ENCODE peak calls at places on chromosome 11, in ten cellular contexts. Y, U, K, G, M, D, B, O, A and T are unnamed samples.

GRCh38 chr11:64810271-64810890 is at the start of gene MEN1:
- DNase-seq in Y (peak), U (peak), K (peak), G (peak), M (peak), D (peak), B (peak), O (peak), A (peak), T (peak)

GRCh38 chr11:10792385-10793068 is 16.2 kb downstream of the EIF4G2 start:
- DNase-seq in Y (peak), U (peak), K (peak), G (peak), M (peak), D (peak), B (peak), O (peak), A (peak), T (peak)

GRCh38 chr11:30830666-30831065 is 244.5 kb upstream of the MPPED2 start:
- DNase-seq in Y (no peak), U (no peak), K (no peak), G (no peak), M (no peak), D (no peak), B (no peak), O (no peak), A (no peak), T (peak)

GRCh38 chr11:11148104-11148509 is 204.9 kb downstream of the CSNK2A3 start:
- DNase-seq in Y (no peak), U (peak), K (peak), G (peak), M (peak), D (peak), B (no peak), O (no peak), A (peak), T (peak)

GRCh38 chr11:74325649-74326645 is 14.5 kb upstream of the P4HA3 start:
- DNase-seq in Y (no peak), U (peak), K (no peak), G (peak), M (peak), D (peak), B (no peak), O (no peak), A (peak), T (peak)

GRCh38 chr11:71410363-71410966 is 37.7 kb downstream of the DHCR7 start:
- DNase-seq in Y (no peak), U (no peak), K (no peak), G (no peak), M (no peak), D (no peak), B (no peak), O (no peak), A (no peak), T (no peak)

GRCh38 chr11:20293992-20294391 is 69.5 kb upstream of the HTATIP2 start:
- DNase-seq in Y (no peak), U (no peak), K (no peak), G (no peak), M (no peak), D (no peak), B (no peak), O (no peak), A (no peak), T (no peak)

GRCh38 chr11:125398994-125399638 is 96.9 kb downstream of the FEZ1 start:
- DNase-seq in Y (no peak), U (no peak), K (no peak), G (no peak), M (no peak), D (no peak), B (peak), O (no peak), A (no peak), T (no peak)

GRCh38 chr11:47003180-47003877 is 66.8 kb downstream of the CSTPP1 start:
- DNase-seq in Y (no peak), U (peak), K (no peak), G (no peak), M (peak), D (no peak), B (no peak), O (no peak), A (no peak), T (no peak)

GRCh38 chr11:115980747-115981475 is 476.7 kb upstream of the CADM1 start:
- DNase-seq in Y (no peak), U (no peak), K (no peak), G (no peak), M (no peak), D (no peak), B (no peak), O (no peak), A (no peak), T (no peak)

GRCh38 chr11:4697583-4697982 is at the start of gene OR51E2:
- DNase-seq in Y (no peak), U (no peak), K (peak), G (peak), M (no peak), D (peak), B (no peak), O (no peak), A (no peak), T (no peak)

GRCh38 chr11:102109896-102110760 is at the start of gene YAP1:
- DNase-seq in Y (peak), U (peak), K (peak), G (peak), M (peak), D (peak), B (peak), O (no peak), A (peak), T (peak)

GRCh38 chr11:123195182-123196059 is at the start of gene CLMP:
- DNase-seq in Y (no peak), U (peak), K (peak), G (peak), M (peak), D (peak), B (peak), O (no peak), A (peak), T (peak)

GRCh38 chr11:1057806-1058205 is 16.9 kb upstream of the MUC2 start:
- DNase-seq in Y (no peak), U (no peak), K (no peak), G (no peak), M (no peak), D (no peak), B (no peak), O (no peak), A (peak), T (no peak)

GRCh38 chr11:61334434-61335354 is 1.7 kb downstream of the TKFC start:
- DNase-seq in Y (no peak), U (peak), K (peak), G (peak), M (peak), D (peak), B (no peak), O (no peak), A (no peak), T (no peak)

GRCh38 chr11:1233351-1234053 is 10.6 kb downstream of the MUC5B start:
- DNase-seq in Y (no peak), U (no peak), K (no peak), G (no peak), M (no peak), D (no peak), B (peak), O (no peak), A (peak), T (no peak)

GRCh38 chr11:20360650-20361049 is 2.9 kb upstream of the HTATIP2 start:
- DNase-seq in Y (peak), U (peak), K (no peak), G (peak), M (no peak), D (no peak), B (no peak), O (no peak), A (no peak), T (no peak)

GRCh38 chr11:114270531-114271270 is 25.5 kb upstream of the NNMT start:
- DNase-seq in Y (no peak), U (no peak), K (no peak), G (no peak), M (no peak), D (no peak), B (no peak), O (no peak), A (no peak), T (no peak)

GRCh38 chr11:32861850-32862577 is 30.6 kb upstream of the QSER1 start:
- DNase-seq in Y (no peak), U (no peak), K (no peak), G (no peak), M (no peak), D (no peak), B (no peak), O (no peak), A (no peak), T (no peak)

GRCh38 chr11:103585911-103586310 is 450.5 kb upstream of the DDI1 start:
- DNase-seq in Y (no peak), U (no peak), K (no peak), G (no peak), M (no peak), D (no peak), B (no peak), O (no peak), A (no peak), T (no peak)

GRCh38 chr11:2215561-2216399 is 44.2 kb upstream of the TH start:
- DNase-seq in Y (no peak), U (no peak), K (no peak), G (no peak), M (no peak), D (no peak), B (peak), O (no peak), A (peak), T (no peak)

DNA sequence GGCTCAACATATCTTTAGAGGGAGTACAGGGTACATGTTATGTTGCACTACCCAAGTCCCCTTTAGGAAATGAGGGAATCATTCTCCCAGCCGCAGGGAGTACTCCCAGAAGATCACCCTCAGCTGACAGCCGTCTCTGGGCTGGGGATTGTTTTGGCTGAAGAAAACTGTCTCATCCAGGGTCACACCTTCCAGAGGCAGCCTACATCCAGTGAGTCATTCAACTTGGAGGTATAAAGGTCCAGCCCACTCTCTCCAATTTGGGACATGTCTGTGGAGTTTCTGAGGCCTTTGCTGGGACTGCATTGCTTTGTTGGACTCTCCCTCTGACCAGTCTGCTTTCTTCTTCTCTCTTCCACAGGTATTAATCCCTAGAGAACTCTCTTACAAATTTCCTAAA is 42.1 kb downstream of the RASSF10 start:
- DNase-seq in Y (no peak), U (no peak), K (peak), G (no peak), M (no peak), D (no peak), B (no peak), O (no peak), A (no peak), T (no peak)
- H3K4me3 ChIP-seq in Y (no peak), U (no peak), K (no peak), G (no peak), M (no peak), D (no peak), B (no peak), O (no peak), A (no peak), T (no peak)

GRCh38 chr11:72583616-72584292 is 90.5 kb downstream of the PDE2A start:
- DNase-seq in Y (no peak), U (no peak), K (no peak), G (no peak), M (no peak), D (no peak), B (no peak), O (no peak), A (no peak), T (no peak)
- H3K4me3 ChIP-seq in Y (no peak), U (no peak), K (no peak), G (peak), M (no peak), D (no peak), B (no peak), O (no peak), A (no peak), T (no peak)

GRCh38 chr11:133425245-133425644 is 107.1 kb downstream of the OPCML start:
- DNase-seq in Y (no peak), U (no peak), K (no peak), G (no peak), M (no peak), D (no peak), B (no peak), O (no peak), A (no peak), T (no peak)
- H3K4me3 ChIP-seq in Y (no peak), U (no peak), K (no peak), G (no peak), M (no peak), D (no peak), B (no peak), O (no peak), A (no peak), T (no peak)

GRCh38 chr11:48105096-48105990 is 111.3 kb upstream of the OR4B1 start:
- DNase-seq in Y (no peak), U (no peak), K (no peak), G (no peak), M (no peak), D (no peak), B (no peak), O (no peak), A (no peak), T (no peak)

GRCh38 chr11:48101958-48102357 is 114.7 kb upstream of the OR4B1 start:
- DNase-seq in Y (no peak), U (peak), K (no peak), G (no peak), M (no peak), D (no peak), B (no peak), O (no peak), A (no peak), T (no peak)

GRCh38 chr11:48104562-48104924 is 112.1 kb upstream of the OR4B1 start:
- DNase-seq in Y (no peak), U (no peak), K (no peak), G (no peak), M (no peak), D (no peak), B (no peak), O (no peak), A (no peak), T (no peak)

GRCh38 chr11:48106166-48106565 is 110.4 kb upstream of the OR4B1 start:
- DNase-seq in Y (peak), U (no peak), K (no peak), G (no peak), M (no peak), D (no peak), B (no peak), O (peak), A (no peak), T (no peak)

DNA sequence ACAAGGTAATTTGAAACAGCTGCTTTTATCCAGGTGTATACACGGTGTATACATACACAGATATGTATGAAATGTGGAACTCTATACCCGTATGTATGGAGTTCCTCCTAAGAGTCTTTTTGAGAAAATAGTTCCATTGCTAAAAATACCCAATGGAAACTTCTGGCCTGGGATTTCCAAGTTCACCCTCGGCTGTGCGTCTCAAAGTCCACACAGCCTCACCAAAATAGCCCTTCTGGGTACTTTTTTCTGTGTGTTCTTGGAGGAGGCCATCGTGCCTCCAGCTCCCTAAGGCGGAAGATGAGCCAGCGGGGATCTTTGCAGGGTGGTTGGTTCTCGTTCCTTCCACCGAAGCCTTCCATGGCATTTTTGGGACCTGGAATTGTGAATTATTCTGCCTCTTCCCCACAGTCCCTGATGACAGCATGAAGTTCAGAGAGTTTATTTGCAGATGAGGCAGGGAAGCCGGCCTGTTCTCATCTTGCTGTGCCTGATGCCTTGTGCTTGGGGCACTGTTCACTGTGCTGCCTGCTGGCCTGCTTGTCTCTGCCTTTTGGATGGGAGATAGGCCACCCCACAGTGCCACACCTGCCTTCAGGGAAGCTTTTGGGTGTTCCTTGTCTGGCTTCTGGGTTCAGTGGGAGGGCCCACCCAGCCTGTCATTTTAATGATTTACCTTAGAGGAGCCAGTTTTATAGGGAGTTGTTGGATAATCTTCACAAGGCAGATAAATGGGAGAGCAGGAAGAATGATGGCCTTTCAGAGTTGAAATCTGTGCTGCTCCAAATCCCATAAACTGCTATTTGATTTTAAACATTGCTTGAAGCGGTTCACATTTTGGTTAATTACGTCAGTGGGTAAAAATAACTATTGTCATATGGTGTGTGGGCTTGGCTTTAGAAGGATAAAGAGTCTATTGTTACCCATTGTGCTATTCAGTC is 112.7 kb upstream of the OR4B1 start:
- DNase-seq in Y (no peak), U (no peak), K (no peak), G (peak), M (no peak), D (no peak), B (no peak), O (no peak), A (no peak), T (no peak)
- H3K4me3 ChIP-seq in Y (no peak), U (no peak), K (no peak), G (no peak), M (no peak), D (no peak), B (no peak), O (no peak), A (no peak), T (no peak)

GRCh38 chr11:9090488-9091043 is 833 bp downstream of the SCUBE2 start:
- DNase-seq in Y (no peak), U (no peak), K (no peak), G (peak), M (no peak), D (no peak), B (peak), O (no peak), A (no peak), T (no peak)
- H3K4me3 ChIP-seq in Y (no peak), U (no peak), K (no peak), G (peak), M (no peak), D (peak), B (peak), O (no peak), A (peak), T (no peak)

GRCh38 chr11:14905104-14906033 is 13.3 kb upstream of the CYP2R1 start:
- DNase-seq in Y (peak), U (peak), K (peak), G (peak), M (peak), D (peak), B (peak), O (peak), A (peak), T (no peak)
- H3K4me3 ChIP-seq in Y (peak), U (peak), K (peak), G (peak), M (no peak), D (peak), B (no peak), O (peak), A (peak), T (no peak)

GRCh38 chr11:44112083-44112865 is 16.8 kb downstream of the EXT2 start:
- DNase-seq in Y (no peak), U (peak), K (no peak), G (peak), M (peak), D (peak), B (peak), O (no peak), A (no peak), T (peak)
- H3K4me3 ChIP-seq in Y (no peak), U (no peak), K (no peak), G (no peak), M (no peak), D (no peak), B (no peak), O (no peak), A (no peak), T (no peak)